ENCODE peak calls at places on chromosomes 2 and 18, in seven cellular contexts. J, X, P, H, T, W and Q are unnamed samples.

GRCh38 chr18:67514901-67515540 is 1.5 kb downstream of the DSEL start:
- DNase-seq in J (no peak), X (no peak), P (no peak), H (no peak), T (no peak), W (no peak), Q (no peak)

GRCh38 chr2:54652540-54652939 is 70.9 kb upstream of the EML6 start:
- DNase-seq in J (no peak), X (peak), P (no peak), H (no peak), T (no peak), W (no peak), Q (no peak)

GRCh38 chr2:200274116-200275075 is 32.1 kb upstream of the SPATS2L start:
- DNase-seq in J (no peak), X (peak), P (no peak), H (no peak), T (no peak), W (no peak), Q (no peak)

GRCh38 chr2:86610871-86611270 is 12.8 kb downstream of the RNF103 start:
- DNase-seq in J (no peak), X (no peak), P (no peak), H (no peak), T (no peak), W (no peak), Q (no peak)

GRCh38 chr2:217987391-217987790 is 15.4 kb downstream of the TNS1 start:
- DNase-seq in J (no peak), X (no peak), P (no peak), H (no peak), T (no peak), W (no peak), Q (no peak)

GRCh38 chr18:31156831-31157763 is 5.6 kb downstream of the DSC1 start:
- DNase-seq in J (no peak), X (peak), P (no peak), H (no peak), T (no peak), W (no peak), Q (no peak)

GRCh38 chr2:95392320-95392719 is 10.2 kb upstream of the FAHD2A start:
- DNase-seq in J (no peak), X (no peak), P (no peak), H (peak), T (no peak), W (no peak), Q (no peak)

GRCh38 chr2:222296911-222297599 is 1.7 kb downstream of the PAX3 start:
- DNase-seq in J (no peak), X (no peak), P (no peak), H (peak), T (no peak), W (no peak), Q (no peak)

GRCh38 chr2:69298862-69299261 is 88.2 kb downstream of the GFPT1 start:
- DNase-seq in J (no peak), X (no peak), P (no peak), H (no peak), T (no peak), W (no peak), Q (no peak)

GRCh38 chr2:32591669-32592463 is 36.0 kb upstream of the TTC27 start:
- DNase-seq in J (no peak), X (peak), P (no peak), H (no peak), T (no peak), W (no peak), Q (peak)

GRCh38 chr18:54928236-54928635 is 31.0 kb downstream of the CCDC68 start:
- DNase-seq in J (no peak), X (peak), P (no peak), H (no peak), T (no peak), W (no peak), Q (no peak)

GRCh38 chr2:36173760-36174362 is 181.7 kb upstream of the CRIM1 start:
- DNase-seq in J (no peak), X (peak), P (no peak), H (no peak), T (no peak), W (no peak), Q (no peak)

GRCh38 chr2:127596311-127597045 is 49.5 kb upstream of the GPR17 start:
- DNase-seq in J (peak), X (no peak), P (no peak), H (peak), T (no peak), W (no peak), Q (no peak)

GRCh38 chr18:22639626-22640025 is 221.9 kb upstream of the CTAGE1 start:
- DNase-seq in J (no peak), X (no peak), P (no peak), H (no peak), T (no peak), W (no peak), Q (no peak)

DNA sequence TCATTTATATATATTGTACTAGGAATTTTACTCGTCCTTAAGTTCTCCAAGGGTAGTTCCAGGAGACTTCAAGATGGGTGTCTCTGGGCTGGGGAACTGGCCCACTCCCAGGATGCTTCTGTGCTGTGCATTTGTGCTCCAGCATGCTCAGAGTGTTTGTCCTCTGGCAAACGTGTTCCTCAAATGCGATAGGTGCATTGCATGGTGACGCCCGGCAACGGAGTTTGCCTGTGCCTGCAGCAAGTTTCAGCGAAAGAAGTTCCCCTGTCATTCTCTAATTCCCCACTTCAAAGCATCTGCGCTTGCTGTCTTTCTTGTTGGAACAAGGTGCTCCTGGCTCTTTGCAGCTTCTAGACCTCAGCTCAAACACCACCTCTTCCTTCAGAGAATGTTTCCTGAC is 465.1 kb downstream of the GALR1 start:
- DNase-seq in J (no peak), X (no peak), P (no peak), H (no peak), T (no peak), W (no peak), Q (no peak)
- H3K4me3 ChIP-seq in J (no peak), X (no peak), P (no peak), H (no peak), T (no peak), W (no peak), Q (no peak)

GRCh38 chr2:1227289-1227900 is 185.9 kb upstream of the TPO start:
- DNase-seq in J (peak), X (no peak), P (no peak), H (peak), T (no peak), W (no peak), Q (no peak)

GRCh38 chr2:1233280-1233679 is 180.0 kb upstream of the TPO start:
- DNase-seq in J (no peak), X (no peak), P (no peak), H (no peak), T (no peak), W (no peak), Q (no peak)

GRCh38 chr2:1234731-1235308 is 178.4 kb upstream of the TPO start:
- DNase-seq in J (no peak), X (no peak), P (no peak), H (no peak), T (no peak), W (no peak), Q (no peak)

GRCh38 chr2:1230155-1230893 is 182.9 kb upstream of the TPO start:
- DNase-seq in J (no peak), X (no peak), P (no peak), H (no peak), T (no peak), W (no peak), Q (no peak)

GRCh38 chr2:1231664-1232063 is 181.6 kb upstream of the TPO start:
- DNase-seq in J (no peak), X (no peak), P (no peak), H (no peak), T (no peak), W (no peak), Q (no peak)
- H3K4me3 ChIP-seq in J (no peak), X (no peak), P (no peak), H (no peak), T (no peak), W (no peak), Q (no peak)

DNA sequence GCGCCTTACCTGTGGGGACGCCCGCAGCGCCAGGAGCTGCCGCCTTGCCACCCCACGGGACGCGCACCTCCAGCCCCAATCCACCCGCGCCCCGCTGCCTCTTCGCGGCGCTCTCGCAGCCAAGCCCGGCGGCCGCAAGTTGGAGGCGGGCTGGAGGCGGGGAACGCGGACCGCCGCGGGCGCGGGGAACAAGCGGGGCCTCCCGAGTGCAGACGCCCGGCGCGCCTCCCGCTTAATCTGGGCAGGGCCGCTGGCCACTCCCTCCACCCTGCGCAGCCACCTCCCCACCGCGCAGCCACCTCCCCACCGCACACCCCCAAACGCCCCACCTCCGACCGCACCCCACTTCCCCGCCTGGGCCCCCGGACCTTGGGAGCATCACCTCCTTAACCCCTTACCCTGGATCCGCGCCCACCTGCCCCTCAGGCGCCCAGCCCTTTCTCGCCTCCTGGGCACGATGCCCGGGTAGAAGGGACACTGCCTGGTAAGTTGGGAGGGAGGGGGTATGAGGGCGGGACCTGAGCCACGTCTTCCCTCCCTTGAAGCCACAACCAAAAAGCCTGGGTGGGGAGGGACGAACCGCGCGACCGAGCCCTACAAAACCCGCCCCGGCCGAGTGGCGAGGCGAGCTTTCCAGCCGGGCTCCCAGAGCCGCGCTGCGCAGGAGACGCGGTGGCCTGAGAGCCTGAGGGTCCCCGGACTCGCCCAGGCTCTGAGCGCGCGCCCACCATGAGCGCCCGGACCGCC is at the start of the genes COL4A3 and COL4A4:
- DNase-seq in J (peak), X (peak), P (no peak), H (peak), T (peak), W (peak), Q (no peak)
- H3K4me3 ChIP-seq in J (peak), X (peak), P (peak), H (peak), T (no peak), W (peak), Q (peak)

DNA sequence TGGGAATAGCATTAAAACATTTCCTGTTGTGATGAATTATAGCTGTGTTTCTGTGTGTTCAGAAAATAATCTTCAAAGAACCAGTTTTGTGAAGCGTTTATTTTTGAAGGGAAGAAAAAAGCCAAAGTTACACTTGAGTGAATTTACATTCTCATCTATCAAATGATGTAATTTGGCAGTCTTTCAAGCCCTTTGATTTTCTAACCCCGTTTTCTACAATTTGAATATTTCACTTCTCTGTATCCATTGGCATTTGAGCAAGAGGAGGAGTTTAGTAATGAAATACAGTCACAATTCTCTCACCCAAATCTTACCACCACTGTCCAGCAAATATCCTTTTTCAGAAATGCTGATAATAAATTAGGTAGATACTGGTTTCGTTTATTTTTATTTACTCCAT is 123.4 kb upstream of the BOD1L2 start:
- DNase-seq in J (no peak), X (no peak), P (no peak), H (no peak), T (no peak), W (no peak), Q (no peak)
- H3K4me3 ChIP-seq in J (no peak), X (no peak), P (no peak), H (no peak), T (no peak), W (no peak), Q (no peak)

GRCh38 chr18:50192903-50193795 is 1.8 kb downstream of the MYO5B start:
- DNase-seq in J (no peak), X (peak), P (no peak), H (no peak), T (no peak), W (no peak), Q (no peak)
- H3K4me3 ChIP-seq in J (peak), X (peak), P (no peak), H (no peak), T (no peak), W (peak), Q (no peak)

DNA sequence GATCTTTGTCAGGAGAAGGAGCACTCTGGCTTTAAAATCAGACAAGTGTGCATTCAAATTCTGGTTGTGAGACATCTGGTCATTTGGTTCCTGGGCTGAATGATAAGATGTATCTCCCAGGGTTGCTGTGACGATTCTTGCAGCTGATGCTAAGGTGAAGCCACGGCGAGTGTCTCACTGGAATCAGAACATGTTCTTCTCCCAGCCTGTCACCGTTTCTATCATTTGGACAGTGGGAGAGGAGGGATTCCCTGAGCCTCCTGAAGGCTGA is 68.3 kb downstream of the NCK2 start:
- DNase-seq in J (no peak), X (no peak), P (no peak), H (no peak), T (no peak), W (no peak), Q (no peak)
- H3K4me3 ChIP-seq in J (no peak), X (no peak), P (no peak), H (no peak), T (no peak), W (no peak), Q (no peak)